ENCODE peak calls at places on chromosomes 4 and X, in four cellular contexts. One of them, this sample, is unnamed.

GRCh38 chrX:63754141-63754859 is 30.7 kb downstream of the ARHGEF9 start:
- DNase-seq in hypothalamus: no peak
- DNase-seq in amniotic stem cell: no peak
- DNase-seq in cardiac fibroblast: peak
- DNase-seq in this sample: peak

GRCh38 chr4:3236326-3236878 is 12.6 kb upstream of the MSANTD1 start:
- DNase-seq in amniotic stem cell: no peak
- DNase-seq in cardiac fibroblast: no peak
- DNase-seq in hypothalamus: no peak
- DNase-seq in this sample: no peak

GRCh38 chrX:17792842-17793241 is 55.5 kb downstream of the SCML1 start:
- DNase-seq in hypothalamus: peak
- DNase-seq in cardiac fibroblast: no peak
- DNase-seq in amniotic stem cell: no peak
- DNase-seq in this sample: no peak

GRCh38 chr4:3661989-3662388 is 104.2 kb upstream of the ADRA2C start:
- DNase-seq in hypothalamus: no peak
- DNase-seq in amniotic stem cell: no peak
- DNase-seq in cardiac fibroblast: no peak
- DNase-seq in this sample: no peak

GRCh38 chr4:169229571-169230028 is 41.2 kb downstream of the SH3RF1 start:
- DNase-seq in hypothalamus: no peak
- DNase-seq in amniotic stem cell: peak
- DNase-seq in cardiac fibroblast: peak
- DNase-seq in this sample: peak

GRCh38 chr4:152501846-152502536 is 33.9 kb downstream of the FBXW7 start:
- DNase-seq in hypothalamus: no peak
- DNase-seq in amniotic stem cell: no peak
- DNase-seq in cardiac fibroblast: no peak
- DNase-seq in this sample: no peak

GRCh38 chrX:152843852-152844251 is 13.0 kb downstream of the NSDHL start:
- DNase-seq in cardiac fibroblast: peak
- DNase-seq in amniotic stem cell: no peak
- DNase-seq in hypothalamus: no peak
- DNase-seq in this sample: no peak

GRCh38 chrX:154805696-154806091 is 409 bp upstream of the MPP1 start:
- DNase-seq in hypothalamus: no peak
- DNase-seq in cardiac fibroblast: peak
- DNase-seq in amniotic stem cell: no peak
- DNase-seq in this sample: peak

GRCh38 chrX:38694394-38694793 is 106.9 kb upstream of the MID1IP1 start:
- DNase-seq in hypothalamus: no peak
- DNase-seq in cardiac fibroblast: no peak
- DNase-seq in amniotic stem cell: no peak
- DNase-seq in this sample: no peak

GRCh38 chr4:145217339-145217738 is 37.0 kb upstream of the OTUD4 start:
- DNase-seq in cardiac fibroblast: no peak
- DNase-seq in hypothalamus: no peak
- DNase-seq in amniotic stem cell: no peak
- DNase-seq in this sample: peak

GRCh38 chr4:7183780-7184460 is 8.4 kb upstream of the SORCS2 start:
- DNase-seq in hypothalamus: no peak
- DNase-seq in amniotic stem cell: no peak
- DNase-seq in cardiac fibroblast: no peak
- DNase-seq in this sample: no peak

GRCh38 chr4:12260453-12260852 is 831.8 kb upstream of the HS3ST1 start:
- DNase-seq in hypothalamus: no peak
- DNase-seq in cardiac fibroblast: no peak
- DNase-seq in amniotic stem cell: no peak
- DNase-seq in this sample: no peak

GRCh38 chr4:152149734-152150133 is 386.2 kb downstream of the FBXW7 start:
- DNase-seq in amniotic stem cell: no peak
- DNase-seq in hypothalamus: no peak
- DNase-seq in cardiac fibroblast: no peak
- DNase-seq in this sample: no peak

This sample was measured in fibroblast of the aortic adventitia.